ENCODE peak calls at places on chromosome 9, in four cellular contexts. Q, D, I and A are unnamed samples.

GRCh38 chr9:18905883-18906649 is 126.9 kb downstream of the SAXO1 start:
- DNase-seq in Q (no peak), D (no peak), I (peak; percentile 59), A (no peak)

GRCh38 chr9:92882276-92882675 is 4.4 kb upstream of the ZNF484 start:
- DNase-seq in Q (no peak), D (no peak), I (no peak), A (no peak)

GRCh38 chr9:35687306-35687705 is 2.4 kb downstream of the TPM2 start:
- DNase-seq in Q (no peak), D (no peak), I (no peak), A (no peak)

GRCh38 chr9:108322326-108323098 is 533.3 kb downstream of the ACTL7B start:
- DNase-seq in Q (peak; percentile 77), D (no peak), I (no peak), A (no peak)

GRCh38 chr9:124835026-124835501 is 18.2 kb upstream of the WDR38 start:
- DNase-seq in Q (peak; percentile 76), D (peak; percentile 86), I (peak; percentile 92), A (peak; percentile 89)

GRCh38 chr9:80874276-80874675 is 815.1 kb downstream of the TLE1 start:
- DNase-seq in Q (peak; percentile 70), D (no peak), I (peak; percentile 31), A (peak; percentile 50)

GRCh38 chr9:114243240-114243639 is 79.7 kb upstream of the ORM1 start:
- DNase-seq in Q (no peak), D (no peak), I (no peak), A (no peak)

GRCh38 chr9:16032799-16033198 is 480.0 kb downstream of the CCDC171 start:
- DNase-seq in Q (no peak), D (no peak), I (peak; percentile 50), A (peak; percentile 50)

GRCh38 chr9:81022177-81022576 is 667.2 kb downstream of the TLE1 start:
- DNase-seq in Q (no peak), D (no peak), I (peak; percentile 5), A (no peak)

GRCh38 chr9:16329699-16330113 is 540.8 kb downstream of the BNC2 start:
- DNase-seq in Q (no peak), D (peak; percentile 80), I (peak; percentile 74), A (peak; percentile 72)

GRCh38 chr9:135522931-135523330 is 1.7 kb downstream of the LCN1 start:
- DNase-seq in Q (no peak), D (no peak), I (no peak), A (no peak)

GRCh38 chr9:36386396-36386795 is 13.7 kb downstream of the RNF38 start:
- DNase-seq in Q (peak; percentile 86), D (no peak), I (no peak), A (no peak)

GRCh38 chr9:81719972-81720371 is 30.6 kb upstream of the TLE1 start:
- DNase-seq in Q (no peak), D (no peak), I (no peak), A (no peak)

GRCh38 chr9:105191508-105192118 is 52.8 kb upstream of the SLC44A1 start:
- DNase-seq in Q (peak; percentile 18), D (no peak), I (peak; percentile 26), A (peak; percentile 36)

GRCh38 chr9:91036356-91036755 is 234.7 kb downstream of the SYK start:
- DNase-seq in Q (no peak), D (no peak), I (no peak), A (no peak)

DNA sequence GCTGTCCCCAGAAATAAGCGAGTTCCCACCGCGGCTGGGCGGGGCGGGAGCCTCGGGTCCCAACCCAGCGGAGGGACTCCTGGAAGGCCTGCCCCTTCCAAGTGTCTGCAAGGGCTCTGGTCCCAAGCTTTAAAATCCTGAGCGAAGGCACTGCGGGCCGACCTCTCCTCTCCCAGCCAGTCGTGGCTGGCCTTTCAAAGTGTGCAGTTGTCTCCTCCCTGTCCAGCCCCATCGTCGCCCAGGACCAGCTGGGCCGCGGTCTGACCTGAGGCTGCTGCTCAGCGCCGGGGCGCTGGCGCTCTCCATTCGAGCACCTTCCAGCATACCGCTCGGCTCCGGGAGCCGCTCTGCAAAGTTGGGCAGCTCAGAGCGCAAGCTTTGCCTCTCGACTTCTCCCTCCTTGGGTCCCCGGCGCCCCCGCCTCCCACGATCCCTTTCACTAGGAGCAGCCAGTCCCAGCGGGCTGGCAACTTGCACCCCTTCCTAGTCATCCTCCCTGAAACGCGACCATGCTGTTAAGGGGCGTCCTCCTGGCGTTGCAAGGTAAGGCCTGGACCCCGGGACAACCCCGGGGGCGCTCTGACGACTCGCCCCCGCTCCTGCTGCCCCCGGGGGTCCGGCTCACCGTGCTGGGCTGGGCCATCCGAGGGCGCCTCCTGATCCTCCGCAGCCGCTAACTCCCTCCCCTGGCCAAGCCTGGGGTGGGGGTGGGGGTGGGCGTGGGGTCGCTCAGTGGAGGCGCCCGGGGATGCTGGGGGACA is at the start of gene MAMDC2:
- DNase-seq in Q (peak; percentile 39), D (peak; percentile 79), I (peak; percentile 46), A (peak; percentile 23)
- TF ChIP-seq CTCF in Q (no peak), D (no peak), I (no peak), A (no peak)

GRCh38 chr9:132869266-132869665 is 8.8 kb downstream of the AK8 start:
- DNase-seq in Q (no peak), D (no peak), I (no peak), A (no peak)

GRCh38 chr9:132877447-132877817 is 652 bp downstream of the AK8 start:
- DNase-seq in Q (no peak), D (no peak), I (no peak), A (no peak)

GRCh38 chr9:132875159-132875558 is 2.9 kb downstream of the AK8 start:
- DNase-seq in Q (no peak), D (no peak), I (no peak), A (no peak)

GRCh38 chr9:132876849-132877248 is 1.2 kb downstream of the AK8 start:
- DNase-seq in Q (no peak), D (no peak), I (no peak), A (no peak)

DNA sequence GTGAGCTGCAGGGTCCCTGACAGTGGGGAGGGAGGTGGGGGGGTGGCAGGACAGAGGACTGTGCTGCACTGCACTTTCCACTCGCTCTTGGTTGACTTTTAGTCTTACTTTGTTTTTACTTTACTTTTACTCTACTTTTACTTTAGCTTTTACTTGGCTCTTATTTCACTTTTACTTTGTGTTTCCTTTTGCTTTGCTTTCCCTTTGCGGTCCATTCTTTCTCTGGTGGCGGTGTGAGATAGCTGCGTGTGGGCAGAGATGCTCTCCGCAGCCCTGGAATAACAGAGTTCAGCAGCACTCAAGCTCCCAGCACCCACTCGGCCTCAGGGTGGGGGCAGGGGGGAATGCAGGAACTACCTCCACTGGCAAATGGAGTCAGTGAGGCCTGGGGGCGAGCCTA is 4.7 kb downstream of the AK8 start:
- DNase-seq in Q (no peak), D (no peak), I (no peak), A (no peak)
- H3K4me3 ChIP-seq in Q (no peak overlapping the region), D (no peak overlapping the region), I (no peak overlapping the region), A (no peak overlapping the region)

GRCh38 chr9:7388755-7389154 is 410.8 kb downstream of the DMAC1 start:
- DNase-seq in Q (no peak), D (no peak), I (no peak), A (no peak)

GRCh38 chr9:7392161-7392560 is 407.4 kb downstream of the DMAC1 start:
- DNase-seq in Q (no peak), D (no peak), I (no peak), A (no peak)

GRCh38 chr9:7394007-7394774 is 405.4 kb downstream of the DMAC1 start:
- DNase-seq in Q (no peak), D (no peak), I (no peak), A (no peak)
- TF ChIP-seq CTCF in Q (peak; percentile 17), D (no peak), I (no peak), A (no peak)

DNA sequence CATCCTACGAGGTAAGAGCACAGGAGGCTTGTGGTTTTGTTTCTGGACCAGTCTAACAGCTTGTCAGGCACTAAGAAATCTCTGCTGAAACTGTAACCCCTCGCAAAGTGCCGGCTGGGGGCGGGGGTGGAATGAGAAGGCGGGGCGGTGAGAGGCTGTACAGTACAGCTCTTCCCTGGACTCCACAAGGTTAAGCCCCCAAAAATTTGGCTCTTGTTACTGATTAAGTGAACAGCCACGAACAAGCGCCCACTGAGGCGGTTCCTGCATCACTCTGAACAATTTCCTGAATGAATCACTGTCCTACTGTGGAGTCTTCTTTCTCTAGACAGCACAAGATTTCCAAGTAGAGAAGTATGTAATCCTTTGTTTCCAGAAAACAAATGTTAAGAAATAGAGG is 6.8 kb downstream of the FBP2 start:
- DNase-seq in Q (peak; percentile 50), D (no peak), I (peak; percentile 63), A (peak; percentile 45)
- H3K4me3 ChIP-seq in Q (no peak overlapping the region), D (no peak overlapping the region), I (no peak overlapping the region), A (no peak overlapping the region)

DNA sequence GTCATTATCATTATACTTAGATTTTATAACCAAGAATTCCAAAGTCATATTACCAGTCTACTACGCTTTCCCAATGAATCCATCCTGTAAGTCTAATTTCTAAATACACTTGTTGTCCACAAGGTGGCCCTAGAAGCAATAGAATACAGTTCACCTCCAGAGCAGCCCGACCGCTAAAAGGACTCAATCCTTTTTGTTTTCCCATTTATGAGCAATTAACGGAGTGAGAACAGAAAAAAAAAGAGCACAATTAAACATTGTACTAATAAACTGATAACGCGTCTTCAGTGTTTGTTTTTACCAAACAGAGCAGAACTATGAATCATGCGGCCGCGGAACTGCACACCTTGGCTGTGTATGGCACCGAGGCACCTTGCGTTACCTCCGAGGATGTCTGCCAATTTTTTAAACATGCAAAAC is 160.7 kb upstream of the DAPK1 start:
- DNase-seq in Q (peak; percentile 73), D (peak; percentile 47), I (peak; percentile 93), A (peak; percentile 92)
- TF ChIP-seq CTCF in Q (peak; percentile 65), D (peak; percentile 9), I (peak; percentile 46), A (peak; percentile 59)